ENCODE peak calls at places on chromosomes 1 and 21, in seven cellular contexts. R, B, N, D, T, W and F are unnamed samples.

GRCh38 chr1:177228721-177229088 is 57.9 kb downstream of the BRINP2 start:
- DNase-seq in R (no peak), B (no peak), N (no peak), D (no peak), T (no peak), W (no peak), F (no peak)

GRCh38 chr1:180502361-180503273 is at the start of gene ACBD6:
- DNase-seq in R (peak; percentile 95), B (peak; percentile 81), N (peak; percentile 87), D (peak; percentile 92), T (peak; percentile 96), W (peak; percentile 93), F (peak; percentile 79)

GRCh38 chr1:230288641-230289349 is 137.3 kb downstream of the PGBD5 start:
- DNase-seq in R (no peak), B (no peak), N (peak; percentile 55), D (peak; percentile 29), T (peak; percentile 69), W (no peak), F (no peak)

GRCh38 chr21:41160036-41160435 is 7.9 kb upstream of the BACE2 start:
- DNase-seq in R (no peak), B (no peak), N (no peak), D (no peak), T (no peak), W (no peak), F (no peak)

GRCh38 chr1:201383647-201384405 is 6.3 kb upstream of the TNNT2 start:
- DNase-seq in R (no peak), B (no peak), N (no peak), D (no peak), T (no peak), W (no peak), F (no peak)

GRCh38 chr1:150973258-150973825 is 1.3 kb downstream of the CERS2 start:
- DNase-seq in R (no peak), B (peak; percentile 29), N (no peak), D (no peak), T (peak; percentile 86), W (no peak), F (no peak)

GRCh38 chr1:8239039-8239305 is 78.9 kb upstream of the SLC45A1 start:
- DNase-seq in R (no peak), B (peak; percentile 37), N (no peak), D (peak; percentile 82), T (peak; percentile 9), W (peak; percentile 33), F (peak; percentile 85)

GRCh38 chr1:82269466-82269865 is 468.7 kb downstream of the ADGRL2 start:
- DNase-seq in R (no peak), B (no peak), N (no peak), D (no peak), T (no peak), W (no peak), F (no peak)

GRCh38 chr1:176480750-176481149 is 17.8 kb downstream of the PAPPA2 start:
- DNase-seq in R (no peak), B (no peak), N (no peak), D (no peak), T (no peak), W (no peak), F (no peak)

GRCh38 chr1:192949783-192950182 is 109.4 kb downstream of the UCHL5 start:
- DNase-seq in R (no peak), B (no peak), N (no peak), D (no peak), T (no peak), W (no peak), F (no peak)

GRCh38 chr1:184567648-184568047 is 180.8 kb downstream of the C1orf21 start:
- DNase-seq in R (no peak), B (no peak), N (no peak), D (no peak), T (no peak), W (no peak), F (no peak)

GRCh38 chr1:27430903-27431653 is 38.7 kb downstream of the GPR3 start:
- DNase-seq in R (no peak), B (no peak), N (no peak), D (no peak), T (no peak), W (peak; percentile 77), F (no peak)

GRCh38 chr1:7526867-7527732 is 244.0 kb upstream of the VAMP3 start:
- DNase-seq in R (no peak), B (no peak), N (no peak), D (no peak), T (peak; percentile 51), W (no peak), F (no peak)

GRCh38 chr1:211017066-211017691 is 116.8 kb downstream of the KCNH1 start:
- DNase-seq in R (no peak), B (no peak), N (no peak), D (no peak), T (no peak), W (no peak), F (no peak)

GRCh38 chr1:58781541-58782307 is 2.1 kb downstream of the JUN start:
- DNase-seq in R (no peak), B (peak; percentile 66), N (peak; percentile 84), D (peak; percentile 90), T (peak; percentile 89), W (peak; percentile 73), F (peak; percentile 71)
- TF ChIP-seq POLR2AphosphoS5 in R (no peak), B (peak; percentile 97), N (peak; percentile 7), D (peak; percentile 70), T (peak; percentile 89), W (peak; percentile 84), F (peak; percentile 94)

GRCh38 chr21:42465008-42465878 is 30.8 kb downstream of the RSPH1 start:
- DNase-seq in R (no peak), B (peak; percentile 43), N (peak; percentile 16), D (no peak), T (no peak), W (no peak), F (peak; percentile 10)
- H3K4me3 ChIP-seq in R (no peak overlapping the region), B (no peak overlapping the region), N (no peak overlapping the region), D (no peak overlapping the region), T (no peak overlapping the region), W (no peak overlapping the region), F (no peak overlapping the region)

DNA sequence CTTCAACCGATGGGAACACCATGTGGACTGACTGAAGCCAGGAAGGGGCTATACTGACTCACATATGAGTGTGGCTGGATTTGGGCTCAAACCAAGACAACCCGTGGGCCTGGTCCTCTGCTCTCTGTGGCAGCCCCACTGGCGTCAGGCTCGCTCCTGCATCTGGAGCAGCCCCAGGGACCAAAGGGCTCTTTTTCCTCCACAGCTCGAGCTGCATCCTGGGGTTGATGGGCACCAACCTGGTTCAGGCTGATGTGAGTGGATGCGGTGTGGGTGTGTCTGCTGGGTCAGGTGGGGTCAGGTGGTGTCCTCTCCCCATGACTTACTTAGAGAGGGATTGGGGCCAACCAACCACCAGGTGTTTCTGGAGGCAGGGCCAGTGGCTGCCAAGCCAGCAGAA is 303.0 kb upstream of the AJAP1 start:
- DNase-seq in R (no peak), B (no peak), N (no peak), D (no peak), T (peak; percentile 23), W (no peak), F (no peak)
- H3K9me3 ChIP-seq in R (no peaks in the 10 kb centered on the region), B (no peaks in the 10 kb centered on the region), N (no peaks in the 10 kb centered on the region), D (no peaks in the 10 kb centered on the region), T (no peaks in the 10 kb centered on the region), W (peaks cover 15% of the 10 kb centered on the region), F (no peaks in the 10 kb centered on the region)

DNA sequence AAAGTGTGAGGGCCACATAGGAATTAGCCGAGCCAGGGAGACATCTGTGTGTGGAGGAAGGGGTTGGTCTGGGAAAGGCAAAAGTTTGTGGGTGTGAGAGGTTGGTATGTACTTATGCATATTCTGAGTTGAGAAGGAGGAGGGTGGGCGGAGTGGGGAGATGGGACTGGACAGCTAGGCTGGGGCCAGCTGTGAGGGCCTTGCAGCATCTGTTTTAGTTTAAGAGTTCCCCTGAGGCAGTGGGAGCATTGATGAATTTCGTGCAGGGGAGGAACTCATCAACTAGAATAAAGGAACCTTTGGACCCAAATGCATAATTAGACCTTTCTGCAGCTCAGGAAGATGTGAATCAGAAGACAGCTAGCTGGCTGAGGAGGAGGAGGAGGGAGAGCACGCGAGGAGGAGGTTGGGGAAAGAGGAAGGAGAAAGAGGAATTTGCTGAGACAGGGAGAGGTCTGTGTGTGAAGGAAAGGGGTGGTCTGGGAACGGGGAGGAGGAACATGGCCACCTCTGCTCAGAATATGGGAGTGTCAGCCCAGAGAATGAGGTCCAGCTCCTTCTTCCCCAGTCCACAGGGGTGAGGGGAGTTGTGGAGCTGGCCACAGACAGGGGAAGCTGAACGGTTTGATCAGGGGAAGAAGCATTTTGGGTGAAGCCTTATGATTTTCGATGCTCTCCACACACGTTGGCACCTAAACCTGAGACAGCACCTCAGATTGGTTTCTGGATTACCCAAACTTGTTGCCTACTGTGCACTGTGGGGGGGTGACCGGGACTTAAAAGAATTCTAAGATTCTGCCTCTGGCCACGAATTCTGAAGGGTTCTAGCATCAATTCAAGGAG is 27.8 kb downstream of the MYOG start:
- DNase-seq in R (no peak), B (no peak), N (no peak), D (no peak), T (peak; percentile 56), W (no peak), F (no peak)
- TF ChIP-seq POLR2AphosphoS5 in R (no peak), B (no peak), N (no peak), D (no peak), T (no peak), W (no peak), F (no peak)

GRCh38 chr1:155884028-155884950 is 24.9 kb downstream of the SYT11 start:
- DNase-seq in R (no peak), B (no peak), N (no peak), D (no peak), T (no peak), W (no peak), F (no peak)
- H3K4me3 ChIP-seq in R (no peak overlapping the region), B (no peak overlapping the region), N (no peak overlapping the region), D (no peak overlapping the region), T (no peak overlapping the region), W (no peak overlapping the region), F (no peak overlapping the region)

GRCh38 chr1:116494351-116494692 is 76.5 kb downstream of the CD58 start:
- DNase-seq in R (no peak), B (no peak), N (no peak), D (no peak), T (no peak), W (no peak), F (no peak)
- H3K9me3 ChIP-seq in R (no peaks in the 10 kb centered on the region), B (no peaks in the 10 kb centered on the region), N (no peaks in the 10 kb centered on the region), D (no peaks in the 10 kb centered on the region), T (no peaks in the 10 kb centered on the region), W (no peaks in the 10 kb centered on the region), F (no peaks in the 10 kb centered on the region)